ENCODE peak calls at places on chromosomes 13 and 19, in eight cellular contexts. O is germinal center, U is pancreas, G is HS-27A, D is M059J, C is GM13977, M is NCI-H345, P is stomach. T is an unnamed sample.

GRCh38 chr13:36820222-36820621 is 1.2 kb downstream of the RFXAP start:
- DNase-seq in O (no peak), U (no peak), G (no peak), D (no peak), C (peak), M (no peak), P (no peak), T (no peak)

GRCh38 chr19:11481777-11482383 is 1.0 kb upstream of the ELAVL3 start:
- DNase-seq in O (peak), U (peak), G (peak), D (peak), C (peak), M (peak), P (peak), T (peak)

GRCh38 chr19:49243726-49244125 is 81.3 kb downstream of the SLC6A16 start:
- DNase-seq in O (no peak), U (no peak), G (no peak), D (no peak), C (no peak), M (no peak), P (no peak), T (no peak)

GRCh38 chr13:75566658-75567057 is 17.1 kb downstream of the UCHL3 start:
- DNase-seq in O (no peak), U (no peak), G (no peak), D (peak), C (no peak), M (no peak), P (no peak), T (no peak)

GRCh38 chr19:35253316-35254286 is 4.8 kb downstream of the LSR start:
- DNase-seq in O (no peak), U (peak), G (no peak), D (no peak), C (no peak), M (peak), P (no peak), T (no peak)

GRCh38 chr13:86464193-86464592 is 665.0 kb upstream of the SLITRK6 start:
- DNase-seq in O (no peak), U (no peak), G (no peak), D (no peak), C (no peak), M (no peak), P (no peak), T (no peak)

GRCh38 chr19:6161271-6161850 is 25.9 kb downstream of the ACSBG2 start:
- DNase-seq in O (peak), U (no peak), G (no peak), D (peak), C (peak), M (no peak), P (no peak), T (peak)

GRCh38 chr13:40812724-40813445 is 23.5 kb downstream of the SLC25A15 start:
- DNase-seq in O (no peak), U (no peak), G (no peak), D (peak), C (no peak), M (no peak), P (no peak), T (no peak)

GRCh38 chr13:111278711-111279110 is 41.7 kb upstream of the TEX29 start:
- DNase-seq in O (no peak), U (no peak), G (no peak), D (no peak), C (no peak), M (no peak), P (no peak), T (no peak)